ENCODE peak calls at places on chromosomes 2 and 18, in eight cellular contexts. N is type B pancreatic cell, A is AG09309, J is glutamatergic neuron, M is heart right ventricle, D is HL-60, W is AG04449, K is mucosa of descending colon. O is an unnamed sample.

GRCh38 chr2:158095912-158096311 is 5.8 kb upstream of the UPP2 start:
- DNase-seq in N (no peak), A (no peak), J (no peak), M (no peak), D (no peak), W (no peak), K (no peak), O (no peak)

GRCh38 chr2:108614043-108614435 is 79.8 kb downstream of the LIMS1 start:
- DNase-seq in N (no peak), A (no peak), J (no peak), M (no peak), D (no peak), W (no peak), K (no peak), O (no peak)

GRCh38 chr2:135638825-135639224 is 102.8 kb upstream of the UBXN4 start:
- DNase-seq in N (no peak), A (no peak), J (no peak), M (no peak), D (no peak), W (no peak), K (no peak), O (no peak)

GRCh38 chr2:180161415-180161814 is 154.3 kb upstream of the CWC22 start:
- DNase-seq in N (no peak), A (no peak), J (no peak), M (no peak), D (no peak), W (no peak), K (no peak), O (no peak)

GRCh38 chr18:49055787-49056186 is 105.0 kb upstream of the SMAD7 start:
- DNase-seq in N (no peak), A (peak; percentile 67), J (no peak), M (peak; percentile 59), D (peak; percentile 74), W (no peak), K (peak; percentile 50), O (peak; percentile 44)

GRCh38 chr2:47512581-47513083 is 109.7 kb downstream of the MSH2 start:
- DNase-seq in N (no peak), A (no peak), J (no peak), M (no peak), D (peak; percentile 44), W (no peak), K (no peak), O (no peak)

GRCh38 chr2:182447843-182448242 is 21.0 kb upstream of the PDE1A start:
- DNase-seq in N (no peak), A (peak; percentile 84), J (no peak), M (no peak), D (no peak), W (peak; percentile 60), K (no peak), O (no peak)

GRCh38 chr2:152730591-152731333 is 12.3 kb downstream of the ARL6IP6 start:
- DNase-seq in N (no peak), A (no peak), J (no peak), M (no peak), D (peak; percentile 73), W (no peak), K (no peak), O (no peak)

GRCh38 chr2:157302492-157303099 is 23.0 kb downstream of the ERMN start:
- DNase-seq in N (no peak), A (no peak), J (no peak), M (peak; percentile 8), D (peak; percentile 18), W (no peak), K (no peak), O (no peak)

GRCh38 chr2:203804070-203804469 is 63.5 kb upstream of the CTLA4 start:
- DNase-seq in N (no peak), A (peak; percentile 98), J (no peak), M (peak; percentile 54), D (no peak), W (peak; percentile 98), K (no peak), O (no peak)

GRCh38 chr2:198905881-198906612 is 551.7 kb downstream of the SATB2 start:
- DNase-seq in N (no peak), A (no peak), J (no peak), M (no peak), D (no peak), W (no peak), K (no peak), O (peak; percentile 47)

GRCh38 chr2:198900141-198900540 is 557.6 kb downstream of the SATB2 start:
- DNase-seq in N (no peak), A (no peak), J (no peak), M (no peak), D (no peak), W (no peak), K (no peak), O (no peak)

DNA sequence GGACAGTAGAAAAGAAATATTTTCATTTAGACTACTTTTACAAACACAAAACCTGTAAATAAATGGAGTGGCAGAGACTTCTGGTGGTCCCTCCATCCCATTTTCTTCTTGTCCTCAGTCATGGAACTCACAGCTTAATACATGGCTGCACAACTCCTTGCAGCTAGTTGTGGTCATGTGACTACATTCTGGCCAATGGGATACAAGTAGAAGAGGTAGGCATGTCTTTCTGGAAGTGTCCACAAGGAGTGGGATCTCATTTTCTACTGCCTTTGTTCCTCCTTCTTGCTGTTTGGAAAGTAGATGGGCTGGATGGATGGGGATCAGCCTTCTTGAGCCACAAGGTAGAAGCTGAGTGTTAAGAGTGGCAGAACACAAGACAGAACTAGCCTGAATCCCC is 555.8 kb downstream of the SATB2 start:
- DNase-seq in N (no peak), A (no peak), J (no peak), M (no peak), D (no peak), W (no peak), K (no peak), O (no peak)
- TF ChIP-seq CTCF in N (no peak), A (no peak), J (no peak), M (no peak), D (no peak), W (no peak), K (no peak), O (no peak)

DNA sequence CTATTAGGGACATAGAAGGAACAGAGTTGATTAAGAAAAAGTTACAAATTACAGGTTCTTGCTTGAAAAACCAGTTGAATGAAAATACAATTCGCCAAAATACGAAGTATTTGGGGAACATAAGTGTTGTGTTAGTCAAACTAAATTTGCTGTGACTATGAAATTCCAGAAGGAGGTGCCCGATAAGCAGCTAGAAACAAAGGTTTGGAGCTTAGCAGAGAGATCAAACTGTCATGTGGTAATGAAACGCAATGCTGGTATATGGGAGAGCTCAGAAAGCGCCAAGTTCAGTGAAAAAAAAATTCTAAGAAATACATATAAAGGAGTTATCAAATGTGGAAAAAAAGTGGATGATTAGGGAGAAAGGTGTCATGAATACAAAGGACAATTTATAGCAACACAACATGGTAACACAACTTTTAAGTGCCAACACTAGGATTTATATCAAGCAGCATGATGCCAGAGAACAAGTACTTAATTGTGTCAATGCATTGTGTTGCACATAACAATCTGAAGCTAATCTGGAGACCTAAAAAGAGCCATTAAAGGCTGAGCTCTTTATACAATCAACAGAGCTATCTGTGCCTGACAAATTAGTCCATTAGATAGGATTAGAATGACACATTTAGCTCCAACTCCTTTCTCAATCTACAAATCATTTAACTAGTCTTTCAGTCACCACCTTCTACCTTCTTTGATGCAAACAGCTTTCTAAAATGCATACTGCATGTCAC is 31.2 kb downstream of the SMAD2 start:
- DNase-seq in N (no peak), A (no peak), J (no peak), M (no peak), D (no peak), W (no peak), K (no peak), O (no peak)
- TF ChIP-seq CTCF in N (no peak), A (no peak), J (no peak), M (no peak), D (no peak), W (no peak), K (no peak), O (no peak)

GRCh38 chr2:99910903-99911302 is 231.5 kb downstream of the AFF3 start:
- DNase-seq in N (no peak), A (no peak), J (no peak), M (no peak), D (no peak), W (no peak), K (no peak), O (no peak)

GRCh38 chr2:99911711-99912110 is 230.7 kb downstream of the AFF3 start:
- DNase-seq in N (no peak), A (peak; percentile 5), J (no peak), M (no peak), D (no peak), W (no peak), K (no peak), O (no peak)

DNA sequence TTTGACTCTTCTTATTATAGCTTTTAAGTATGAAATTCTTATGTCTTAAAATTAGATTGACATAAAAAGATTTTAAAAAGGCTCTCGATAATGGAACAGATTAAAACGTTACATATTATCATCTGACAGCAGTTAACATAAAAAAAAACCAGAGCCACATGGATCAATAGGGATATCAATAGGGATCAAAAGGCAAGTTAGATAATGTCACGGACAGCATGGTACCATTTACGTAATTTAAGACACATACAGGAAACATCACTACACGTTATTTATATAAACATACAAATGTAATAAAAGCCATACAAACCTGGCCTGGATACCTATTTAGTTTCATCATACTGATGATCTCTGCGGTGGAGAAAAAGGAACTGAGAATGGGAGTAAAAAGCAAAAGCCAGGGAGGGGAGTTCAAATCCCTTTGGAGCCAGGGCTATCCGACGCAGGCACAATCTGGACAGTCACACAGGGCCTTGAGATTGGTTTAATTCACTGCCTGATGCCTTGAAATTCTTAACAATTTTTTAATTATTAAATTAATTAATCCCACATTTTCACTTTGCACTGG is 227.2 kb downstream of the AFF3 start:
- DNase-seq in N (no peak), A (no peak), J (no peak), M (no peak), D (no peak), W (no peak), K (no peak), O (no peak)
- TF ChIP-seq CTCF in N (no peak), A (no peak), J (no peak), M (no peak), D (no peak), W (no peak), K (no peak), O (no peak)

GRCh38 chr2:3134026-3134571 is 243.5 kb downstream of the EIPR1 start:
- DNase-seq in N (no peak), A (no peak), J (no peak), M (no peak), D (no peak), W (no peak), K (no peak), O (no peak)
- TF ChIP-seq CTCF in N (no peak), A (no peak), J (no peak), M (no peak), D (no peak), W (no peak), K (no peak), O (no peak)

DNA sequence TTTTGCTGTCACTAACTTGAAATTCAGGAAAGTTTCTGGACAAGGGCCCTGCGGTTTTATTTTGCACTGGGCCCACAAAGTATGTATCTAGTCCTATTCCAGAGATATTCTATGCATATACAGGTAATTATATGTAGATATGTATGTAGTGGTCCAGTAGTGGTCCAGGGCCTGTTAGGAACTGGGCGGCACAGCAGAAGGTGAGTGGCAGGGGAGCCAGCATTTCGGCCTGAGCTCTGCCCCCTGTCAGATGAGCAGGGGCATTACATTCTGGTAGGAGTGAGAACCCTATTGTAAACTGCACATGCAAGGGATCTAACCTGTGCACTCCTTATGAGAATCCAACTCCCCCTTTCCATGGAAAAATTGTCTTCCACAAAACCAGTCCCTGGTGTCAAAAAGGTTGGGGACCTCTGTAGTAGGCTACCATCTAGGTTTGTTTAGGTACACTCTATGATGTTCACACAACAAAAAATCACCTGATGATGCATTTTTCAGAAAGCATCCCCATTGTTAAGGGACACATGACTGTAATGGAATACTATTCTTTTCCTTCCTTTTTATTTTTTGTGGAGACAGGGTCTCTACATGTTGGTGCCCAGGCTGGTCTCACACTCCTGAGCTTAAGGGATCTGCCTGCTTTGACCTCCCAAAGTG is 2.8 kb upstream of the PPP4R3B start:
- DNase-seq in N (no peak), A (no peak), J (peak; percentile 33), M (no peak), D (peak; percentile 34), W (no peak), K (no peak), O (no peak)
- TF ChIP-seq CTCF in N (peak; percentile 58), A (peak; percentile 35), J (peak; percentile 41), M (no peak), D (peak; percentile 59), W (peak; percentile 27), K (peak; percentile 8), O (peak; percentile 61)